ENCODE peak calls at places on chromosomes 12 and 14, in nine cellular contexts. D is astrocyte of the spinal cord, M is IMR-90, V is heart right ventricle, C is brain microvascular endothelial cell, E is choroid plexus epithelial cell, R is thyroid gland, O is coronary artery, I is dorsolateral prefrontal cortex. Y is an unnamed sample.

GRCh38 chr12:102879144-102879763 is 37.8 kb downstream of the PAH start:
- DNase-seq in D (no peak), M (peak), V (no peak), C (peak), E (peak), R (peak), O (no peak), I (peak), Y (peak)

GRCh38 chr14:85619866-85620265 is 89.9 kb downstream of the FLRT2 start:
- DNase-seq in D (no peak), M (peak), V (no peak), C (no peak), E (no peak), R (no peak), O (no peak), I (no peak), Y (no peak)

GRCh38 chr12:78181544-78182162 is 351.0 kb downstream of the NAV3 start:
- DNase-seq in D (peak), M (peak), V (no peak), C (peak), E (peak), R (no peak), O (no peak), I (peak), Y (peak)

GRCh38 chr14:57747036-57747435 is 118.9 kb downstream of the SLC35F4 start:
- DNase-seq in D (no peak), M (no peak), V (no peak), C (no peak), E (no peak), R (peak), O (no peak), I (no peak), Y (no peak)

GRCh38 chr12:24020391-24021163 is 71.1 kb upstream of the SOX5 start:
- DNase-seq in D (no peak), M (no peak), V (no peak), C (no peak), E (no peak), R (no peak), O (no peak), I (no peak), Y (no peak)

GRCh38 chr14:100239200-100239839 is 376 bp downstream of the YY1 start:
- DNase-seq in D (no peak), M (no peak), V (peak), C (no peak), E (peak), R (peak), O (no peak), I (no peak), Y (no peak)

GRCh38 chr12:27434673-27435565 is 11.6 kb upstream of the SMCO2 start:
- DNase-seq in D (peak), M (no peak), V (no peak), C (peak), E (peak), R (peak), O (no peak), I (no peak), Y (no peak)

GRCh38 chr14:71682337-71682736 is 249.9 kb upstream of the RGS6 start:
- DNase-seq in D (no peak), M (peak), V (no peak), C (no peak), E (peak), R (no peak), O (no peak), I (no peak), Y (no peak)

GRCh38 chr14:104551851-104552737 is 27.5 kb upstream of the C14orf180 start:
- DNase-seq in D (no peak), M (no peak), V (no peak), C (no peak), E (no peak), R (no peak), O (no peak), I (no peak), Y (no peak)

GRCh38 chr14:105249175-105250007 is 1.1 kb downstream of the BTBD6 start:
- DNase-seq in D (peak), M (peak), V (no peak), C (peak), E (peak), R (no peak), O (no peak), I (no peak), Y (no peak)

GRCh38 chr12:115257791-115258190 is 573.8 kb upstream of the TBX3 start:
- DNase-seq in D (no peak), M (peak), V (no peak), C (no peak), E (peak), R (no peak), O (no peak), I (no peak), Y (no peak)

GRCh38 chr14:57657487-57657886 is 163.8 kb upstream of the CCDC198 start:
- DNase-seq in D (peak), M (peak), V (no peak), C (no peak), E (no peak), R (no peak), O (no peak), I (no peak), Y (peak)

GRCh38 chr12:26555139-26555538 is 277.9 kb downstream of the ITPR2 start:
- DNase-seq in D (peak), M (peak), V (no peak), C (peak), E (peak), R (no peak), O (no peak), I (no peak), Y (no peak)

GRCh38 chr12:95546491-95546813 is 4.8 kb downstream of the USP44 start:
- DNase-seq in D (no peak), M (no peak), V (no peak), C (no peak), E (no peak), R (no peak), O (no peak), I (no peak), Y (no peak)

GRCh38 chr12:61356485-61356884 is 903.7 kb upstream of the USP15 start:
- DNase-seq in D (no peak), M (no peak), V (no peak), C (no peak), E (no peak), R (no peak), O (no peak), I (no peak), Y (no peak)

DNA sequence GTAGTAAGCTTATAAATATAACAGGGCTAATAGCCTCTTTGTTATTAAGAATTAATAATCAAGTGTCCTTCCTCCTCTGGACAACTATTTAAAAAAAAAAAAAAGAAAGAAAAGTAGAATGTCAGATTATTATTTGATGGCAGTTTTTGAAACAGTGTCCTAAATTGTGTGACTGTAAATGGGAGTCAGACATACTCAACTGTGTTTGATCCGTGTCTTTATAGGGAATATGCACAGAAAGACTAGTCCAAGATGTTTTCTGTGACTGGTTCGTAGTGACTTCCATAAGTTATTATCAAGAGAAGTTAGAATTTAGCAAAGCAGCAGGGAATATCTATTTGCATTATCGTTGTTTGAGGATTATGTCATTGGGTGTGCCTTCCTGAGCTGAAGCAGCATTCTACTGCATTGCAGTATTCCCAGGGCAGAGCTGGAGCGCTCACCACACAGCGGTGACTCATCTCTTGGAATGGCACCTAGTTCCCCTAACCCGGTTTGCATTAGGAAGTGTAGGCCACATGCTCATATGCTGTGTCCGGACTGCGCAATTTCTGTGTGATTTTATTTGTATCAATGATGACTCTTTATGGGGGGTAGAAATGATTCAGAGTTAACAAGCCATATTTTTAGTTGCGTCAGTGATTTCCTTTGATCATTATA is 7.9 kb downstream of the DYNC1H1 start:
- DNase-seq in D (peak), M (peak), V (peak), C (peak), E (peak), R (peak), O (peak), I (peak), Y (peak)
- H3K4me3 ChIP-seq in D (no peak), M (no peak), V (no peak), C (no peak), E (no peak), R (no peak), O (peak), I (peak), Y (no peak)

GRCh38 chr12:76786986-76787385 is 23.1 kb downstream of the ZDHHC17 start:
- DNase-seq in D (no peak), M (no peak), V (no peak), C (no peak), E (no peak), R (no peak), O (no peak), I (no peak), Y (no peak)

GRCh38 chr12:76792828-76793227 is 28.9 kb downstream of the ZDHHC17 start:
- DNase-seq in D (no peak), M (no peak), V (no peak), C (no peak), E (no peak), R (no peak), O (no peak), I (no peak), Y (no peak)

GRCh38 chr12:76787689-76788088 is 23.8 kb downstream of the ZDHHC17 start:
- DNase-seq in D (no peak), M (no peak), V (no peak), C (no peak), E (no peak), R (no peak), O (no peak), I (no peak), Y (no peak)

GRCh38 chr12:76789335-76790050 is 25.6 kb downstream of the ZDHHC17 start:
- DNase-seq in D (no peak), M (no peak), V (no peak), C (no peak), E (no peak), R (no peak), O (no peak), I (no peak), Y (no peak)

GRCh38 chr12:76790564-76791552 is 26.9 kb downstream of the ZDHHC17 start:
- DNase-seq in D (peak), M (peak), V (no peak), C (no peak), E (peak), R (no peak), O (no peak), I (no peak), Y (peak)
- TF ChIP-seq CTCF in D (peak), M (peak), V (peak), C (peak), E (peak), R (peak), O (peak), I (peak), Y (peak)

GRCh38 chr14:91269076-91269991 is 24.8 kb upstream of the GPR68 start:
- DNase-seq in D (no peak), M (no peak), V (no peak), C (no peak), E (no peak), R (peak), O (no peak), I (no peak), Y (no peak)
- H3K4me3 ChIP-seq in D (no peak), M (no peak), V (no peak), C (no peak), E (no peak), R (no peak), O (peak), I (no peak), Y (no peak)

GRCh38 chr12:80195143-80195726 is 95.9 kb downstream of the OTOGL start:
- DNase-seq in D (peak), M (peak), V (peak), C (peak), E (peak), R (peak), O (no peak), I (no peak), Y (peak)

GRCh38 chr12:80196419-80196818 is 97.1 kb downstream of the OTOGL start:
- DNase-seq in D (no peak), M (no peak), V (no peak), C (no peak), E (no peak), R (no peak), O (no peak), I (no peak), Y (no peak)

GRCh38 chr12:80201908-80202307 is 102.6 kb downstream of the OTOGL start:
- DNase-seq in D (no peak), M (no peak), V (no peak), C (no peak), E (no peak), R (no peak), O (no peak), I (no peak), Y (no peak)

GRCh38 chr12:80195737-80196136 is 96.4 kb downstream of the OTOGL start:
- DNase-seq in D (no peak), M (no peak), V (no peak), C (no peak), E (no peak), R (no peak), O (no peak), I (no peak), Y (no peak)

GRCh38 chr12:80200414-80200813 is 101.1 kb downstream of the OTOGL start:
- DNase-seq in D (no peak), M (no peak), V (no peak), C (no peak), E (no peak), R (no peak), O (no peak), I (no peak), Y (no peak)
- TF ChIP-seq CTCF in D (no peak), M (no peak), V (no peak), C (no peak), E (no peak), R (no peak), O (no peak), I (no peak), Y (no peak)

GRCh38 chr14:50447491-50447890 is 50.8 kb upstream of the CDKL1 start:
- DNase-seq in D (no peak), M (peak), V (no peak), C (no peak), E (peak), R (no peak), O (no peak), I (no peak), Y (no peak)
- H3K4me3 ChIP-seq in D (no peak), M (no peak), V (no peak), C (no peak), E (no peak), R (no peak), O (no peak), I (no peak), Y (no peak)

GRCh38 chr14:23953464-23954278 is at the start of gene DHRS4:
- DNase-seq in D (peak), M (peak), V (peak), C (peak), E (peak), R (peak), O (peak), I (peak), Y (peak)

GRCh38 chr14:23950411-23951135 is 3.0 kb upstream of the DHRS4 start:
- DNase-seq in D (no peak), M (no peak), V (no peak), C (no peak), E (peak), R (no peak), O (no peak), I (no peak), Y (no peak)

GRCh38 chr14:23951590-23952143 is 1.9 kb upstream of the DHRS4 start:
- DNase-seq in D (no peak), M (no peak), V (no peak), C (no peak), E (no peak), R (no peak), O (no peak), I (peak), Y (no peak)
- TF ChIP-seq CTCF in D (no peak), M (no peak), V (no peak), C (peak), E (peak), R (no peak), O (no peak), I (peak), Y (no peak)

GRCh38 chr12:49019435-49020317 is 1.1 kb upstream of the PRKAG1 start:
- DNase-seq in D (peak), M (peak), V (no peak), C (peak), E (peak), R (no peak), O (peak), I (no peak), Y (no peak)
- H3K4me3 ChIP-seq in D (no peak), M (no peak), V (no peak), C (no peak), E (no peak), R (no peak), O (peak), I (peak), Y (peak)

DNA sequence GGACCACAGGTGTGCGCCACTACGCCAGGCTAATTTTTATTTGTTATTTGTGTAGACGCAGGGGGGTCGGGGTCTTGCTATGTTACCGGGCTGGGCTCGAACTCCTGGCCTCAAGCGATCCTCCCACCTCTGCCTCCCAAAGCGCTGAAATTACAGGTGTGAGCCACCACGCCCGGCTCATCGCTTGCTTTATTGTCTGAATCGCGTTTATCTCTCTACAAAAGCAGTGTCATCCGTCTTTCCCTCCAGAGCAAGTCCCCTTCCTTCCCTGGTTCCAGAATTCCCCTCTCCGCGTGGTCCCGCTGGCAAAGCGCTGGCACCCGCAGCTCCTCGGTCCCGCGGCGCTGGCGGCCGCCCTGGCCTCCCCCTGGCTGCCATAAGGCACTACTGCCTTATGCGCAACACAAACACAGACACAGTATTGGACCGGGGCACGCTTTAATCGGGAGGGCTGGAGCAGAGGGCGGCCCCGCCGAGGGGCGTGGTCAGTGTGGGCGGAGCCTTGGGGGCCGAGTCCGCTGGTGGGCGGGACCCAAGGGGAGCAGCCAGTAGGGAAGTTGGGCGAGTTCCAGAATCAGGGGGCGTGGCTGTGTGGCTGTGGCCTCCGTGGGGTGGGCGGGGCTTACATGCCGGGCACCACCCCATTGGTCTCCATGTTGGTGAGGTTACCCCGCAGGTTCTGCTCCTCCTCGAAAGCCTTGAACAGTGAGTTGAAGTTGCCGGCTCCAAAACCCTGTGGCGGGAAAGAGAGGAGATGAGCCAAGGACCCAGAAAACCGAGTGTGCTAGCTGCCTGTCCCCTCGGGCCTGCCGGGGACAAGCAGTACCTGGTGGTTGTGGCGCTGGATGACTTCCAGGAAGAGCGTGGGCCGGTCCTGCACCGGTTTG is 19.3 kb downstream of the HPD start:
- DNase-seq in D (peak), M (peak), V (peak), C (peak), E (peak), R (peak), O (peak), I (peak), Y (peak)
- TF ChIP-seq CTCF in D (peak), M (peak), V (peak), C (peak), E (peak), R (peak), O (no peak), I (peak), Y (peak)

GRCh38 chr12:49967042-49967776 is 5.5 kb downstream of the AQP5 start:
- DNase-seq in D (peak), M (peak), V (peak), C (peak), E (peak), R (peak), O (peak), I (peak), Y (peak)

GRCh38 chr12:49966511-49967041 is 4.9 kb downstream of the AQP5 start:
- DNase-seq in D (no peak), M (no peak), V (no peak), C (no peak), E (no peak), R (no peak), O (no peak), I (no peak), Y (no peak)

GRCh38 chr12:49969027-49969426 is 3.7 kb upstream of the AQP6 start:
- DNase-seq in D (no peak), M (no peak), V (no peak), C (no peak), E (no peak), R (no peak), O (peak), I (peak), Y (no peak)

GRCh38 chr12:49968431-49968830 is 4.3 kb upstream of the AQP6 start:
- DNase-seq in D (no peak), M (no peak), V (no peak), C (no peak), E (no peak), R (no peak), O (no peak), I (no peak), Y (no peak)

DNA sequence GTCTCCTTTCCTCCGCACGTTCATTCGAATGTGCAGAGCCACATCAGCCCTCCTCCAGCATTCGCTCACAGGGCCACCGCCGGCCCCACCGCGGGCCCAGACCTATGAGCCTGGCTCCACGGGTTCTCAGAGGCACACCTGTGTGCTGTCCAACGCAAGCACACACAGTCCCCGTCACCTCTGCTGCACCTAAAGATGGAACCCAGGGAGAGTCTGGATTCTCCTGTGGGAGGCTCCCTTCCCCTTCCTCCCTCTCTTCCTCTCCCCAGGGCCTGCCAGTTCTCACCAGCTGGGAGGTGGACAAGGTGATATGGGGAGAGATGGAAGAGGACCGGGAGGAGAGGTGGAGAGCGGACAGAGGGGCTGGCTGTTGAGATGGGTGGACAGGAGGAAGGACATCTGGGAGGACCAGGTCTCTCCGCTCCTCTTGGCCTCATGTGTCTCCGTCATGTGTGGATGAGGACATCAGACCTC is 4.9 kb upstream of the AQP6 start:
- DNase-seq in D (no peak), M (no peak), V (no peak), C (no peak), E (no peak), R (no peak), O (no peak), I (no peak), Y (no peak)
- H3K4me3 ChIP-seq in D (peak), M (peak), V (no peak), C (peak), E (peak), R (no peak), O (peak), I (peak), Y (peak)

Y was measured in astrocyte of the cerebellum.